ENCODE peak calls at places on chromosomes 2 and 18, in nine cellular contexts. G is IMR-90, A is ovary, B is A549, Y is right lobe of liver, T is body of pancreas, X is spleen, N is HCT116, V is tibial nerve. K is an unnamed sample.

GRCh38 chr2:234564719-234565118 is 67.8 kb upstream of the ARL4C start:
- DNase-seq in X (no peak), N (no peak), Y (no peak), T (no peak), A (no peak), G (peak), B (no peak), V (no peak), K (no peak)

GRCh38 chr18:59861009-59861408 is 38.8 kb upstream of the PMAIP1 start:
- DNase-seq in V (no peak), X (no peak), B (no peak), N (no peak), Y (no peak), A (no peak), T (no peak), G (peak), K (no peak)

GRCh38 chr2:240183370-240184197 is 43.1 kb upstream of the OTOS start:
- DNase-seq in B (no peak), T (no peak), N (no peak), A (peak), Y (peak), G (no peak), V (no peak), X (peak), K (no peak)

GRCh38 chr18:56545539-56545938 is 92.9 kb downstream of the TXNL1 start:
- DNase-seq in T (no peak), N (no peak), X (no peak), B (no peak), V (no peak), Y (no peak), A (no peak), G (no peak), K (no peak)

GRCh38 chr2:3598197-3598910 is 3.4 kb downstream of the COLEC11 start:
- DNase-seq in B (no peak), Y (no peak), X (no peak), T (no peak), N (no peak), A (no peak), G (no peak), V (no peak), K (no peak)

GRCh38 chr2:237662671-237663093 is 35.3 kb downstream of the LRRFIP1 start:
- DNase-seq in N (peak), B (no peak), X (peak), T (peak), Y (peak), A (peak), V (peak), G (peak), K (peak)

GRCh38 chr2:235665656-235666239 is 171.9 kb downstream of the AGAP1 start:
- DNase-seq in A (peak), Y (no peak), G (peak), T (no peak), V (no peak), B (no peak), X (no peak), N (no peak), K (peak)

GRCh38 chr2:231565915-231566594 is 26.6 kb upstream of the TEX44 start:
- DNase-seq in X (peak), A (no peak), V (no peak), Y (no peak), N (no peak), G (no peak), T (no peak), B (no peak), K (no peak)

GRCh38 chr2:6982934-6983589 is 65.8 kb downstream of the RNF144A start:
- DNase-seq in X (no peak), Y (no peak), A (no peak), V (no peak), T (no peak), G (no peak), B (no peak), N (no peak), K (no peak)

GRCh38 chr2:7588295-7588694 is 671.1 kb downstream of the RNF144A start:
- DNase-seq in V (no peak), B (no peak), A (no peak), N (no peak), T (no peak), Y (no peak), X (no peak), G (no peak), K (no peak)

GRCh38 chr2:108965540-108966299 is 23.3 kb downstream of the EDAR start:
- DNase-seq in V (no peak), A (no peak), Y (no peak), G (no peak), N (no peak), T (no peak), X (no peak), B (no peak), K (no peak)

GRCh38 chr2:176188969-176189665 is 649 bp downstream of the HOXD1 start:
- DNase-seq in A (peak), T (peak), G (no peak), N (no peak), B (no peak), V (no peak), Y (no peak), X (no peak), K (no peak)

GRCh38 chr2:191713837-191714236 is 35.9 kb downstream of the NABP1 start:
- DNase-seq in A (no peak), B (no peak), Y (no peak), T (no peak), X (no peak), V (no peak), G (no peak), N (peak), K (no peak)

GRCh38 chr18:51739044-51739666 is 541.7 kb upstream of the MEX3C start:
- DNase-seq in A (no peak), T (no peak), Y (no peak), V (no peak), G (no peak), X (no peak), B (no peak), N (no peak), K (no peak)

GRCh38 chr18:29378739-29379138 is 1201.8 kb upstream of the CDH2 start:
- DNase-seq in V (no peak), X (no peak), G (no peak), A (no peak), N (no peak), T (no peak), B (no peak), Y (no peak), K (no peak)

GRCh38 chr2:235613671-235614070 is 119.8 kb downstream of the AGAP1 start:
- DNase-seq in V (no peak), X (no peak), N (no peak), B (no peak), G (no peak), Y (no peak), A (no peak), T (no peak), K (no peak)

GRCh38 chr2:67777836-67778429 is 284.9 kb downstream of the C1D start:
- DNase-seq in X (no peak), N (no peak), B (no peak), V (no peak), G (no peak), A (no peak), Y (no peak), T (no peak), K (no peak)

GRCh38 chr2:55338268-55338667 is 69.2 kb upstream of the MTIF2 start:
- DNase-seq in Y (no peak), V (no peak), X (no peak), T (no peak), A (no peak), N (no peak), G (peak), B (no peak), K (no peak)

GRCh38 chr2:101751875-101752619 is 54.5 kb downstream of the MAP4K4 start:
- DNase-seq in V (no peak), Y (no peak), T (no peak), A (no peak), G (no peak), X (no peak), B (no peak), N (no peak), K (no peak)
- H3K27ac ChIP-seq in V (peak), Y (peak), T (no peak), A (no peak), G (no peak), X (peak), B (peak), N (no peak), K (no peak)

GRCh38 chr2:111897924-111898702 is at the start of gene MERTK:
- DNase-seq in T (peak), V (peak), N (peak), A (peak), B (peak), X (peak), Y (peak), G (peak), K (peak)
- TF ChIP-seq POLR2A in T (peak), V (peak), N (peak), A (peak), B (peak), X (peak), Y (peak), G (no peak), K (peak)

GRCh38 chr18:8776544-8776943 is 71.2 kb downstream of the MTCL1 start:
- DNase-seq in G (no peak), A (no peak), X (no peak), B (no peak), T (no peak), N (no peak), V (no peak), Y (no peak), K (no peak)

GRCh38 chr18:8778386-8778785 is 73.0 kb downstream of the MTCL1 start:
- DNase-seq in N (no peak), G (no peak), T (no peak), B (no peak), V (no peak), Y (no peak), A (no peak), X (no peak), K (no peak)

GRCh38 chr18:8778824-8779223 is 73.5 kb downstream of the MTCL1 start:
- DNase-seq in V (no peak), G (no peak), Y (no peak), B (no peak), T (no peak), A (no peak), N (no peak), X (no peak), K (no peak)

GRCh38 chr18:8779251-8779650 is 73.9 kb downstream of the MTCL1 start:
- DNase-seq in T (no peak), V (no peak), Y (no peak), N (no peak), G (no peak), B (no peak), A (no peak), X (no peak), K (no peak)

GRCh38 chr18:8777846-8778245 is 72.5 kb downstream of the MTCL1 start:
- DNase-seq in B (no peak), G (no peak), V (no peak), A (no peak), N (no peak), X (no peak), T (no peak), Y (no peak), K (no peak)
- H3K27ac ChIP-seq in B (peak), G (no peak), V (no peak), A (no peak), N (no peak), X (no peak), T (no peak), Y (no peak), K (no peak)

DNA sequence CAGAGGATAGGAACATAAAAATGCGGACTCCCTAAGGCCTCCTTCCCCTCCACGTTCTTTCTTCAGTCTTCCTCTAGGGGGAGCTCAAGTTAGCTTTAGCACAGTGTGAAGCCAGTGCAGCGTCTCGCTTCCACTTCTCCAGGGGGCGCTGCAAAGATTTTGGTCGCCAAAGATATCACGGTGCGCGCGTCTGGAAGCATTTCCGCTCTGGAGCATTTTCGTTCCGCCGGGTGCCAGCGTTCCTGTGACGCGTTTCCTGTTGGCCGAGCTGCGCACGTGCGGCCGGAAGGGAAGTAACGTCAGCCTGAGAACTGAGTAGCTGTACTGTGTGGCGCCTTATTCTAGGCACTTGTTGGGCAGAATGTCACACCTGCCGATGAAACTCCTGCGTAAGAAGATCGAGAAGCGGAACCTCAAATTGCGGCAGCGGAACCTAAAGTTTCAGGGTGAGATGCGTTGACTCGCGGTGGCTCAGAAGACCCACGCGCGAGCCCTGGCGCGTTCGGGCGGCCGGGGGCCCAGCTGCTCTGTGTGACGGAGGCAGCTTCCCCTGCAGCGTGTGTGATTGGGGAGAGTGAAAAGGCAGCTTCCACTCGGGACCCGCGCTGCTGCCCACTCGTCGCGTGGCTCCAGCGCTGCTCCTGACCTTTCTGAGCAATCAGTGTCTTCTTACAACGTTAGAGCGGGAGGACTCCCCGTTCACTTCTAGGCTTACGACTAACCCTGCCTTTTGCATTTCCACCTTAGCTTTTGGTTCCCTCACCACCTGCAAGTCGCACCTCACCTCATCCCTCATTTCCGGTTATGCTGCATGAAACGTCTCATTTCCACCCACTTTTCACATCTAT is at the start of gene DDX18:
- DNase-seq in N (peak), Y (peak), X (peak), V (peak), A (peak), B (peak), T (peak), G (peak), K (peak)
- TF ChIP-seq POLR2A in N (peak), Y (peak), X (no peak), V (peak), A (peak), B (peak), T (peak), G (peak), K (peak)

GRCh38 chr2:12430036-12430795 is 286.5 kb upstream of the TRIB2 start:
- DNase-seq in G (peak), T (no peak), Y (no peak), N (no peak), X (no peak), A (no peak), V (no peak), B (no peak), K (no peak)

GRCh38 chr2:12434609-12435008 is 282.1 kb upstream of the TRIB2 start:
- DNase-seq in N (no peak), G (no peak), T (no peak), B (no peak), X (no peak), V (no peak), Y (no peak), A (no peak), K (no peak)

GRCh38 chr2:12436483-12436882 is 280.3 kb upstream of the TRIB2 start:
- DNase-seq in V (no peak), B (no peak), G (peak), T (no peak), Y (no peak), A (no peak), X (no peak), N (no peak), K (no peak)

GRCh38 chr2:12432985-12433640 is 283.6 kb upstream of the TRIB2 start:
- DNase-seq in A (no peak), G (peak), X (no peak), Y (no peak), V (no peak), T (no peak), N (no peak), B (no peak), K (no peak)

DNA sequence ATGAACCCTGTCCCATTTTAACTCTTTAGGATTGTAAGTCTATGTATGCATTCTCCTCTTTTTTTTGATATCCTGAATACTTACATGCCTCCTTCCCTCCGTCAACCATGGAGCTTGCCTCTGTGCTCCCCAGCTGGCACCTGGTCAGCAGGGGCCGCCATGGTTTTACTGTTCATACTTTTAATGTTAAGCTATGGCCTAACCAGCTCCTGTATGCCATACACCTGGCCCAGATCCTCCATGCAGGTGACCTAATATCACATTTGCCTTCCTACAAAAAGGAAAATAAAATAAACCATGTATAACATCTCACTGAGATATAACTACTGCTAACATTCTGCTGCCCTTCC is 283.1 kb upstream of the TRIB2 start:
- DNase-seq in Y (no peak), T (peak), V (no peak), N (no peak), G (no peak), X (no peak), A (no peak), B (no peak), K (no peak)
- H3K27ac ChIP-seq in Y (no peak), T (no peak), V (no peak), N (no peak), G (no peak), X (no peak), A (no peak), B (no peak), K (peak)

DNA sequence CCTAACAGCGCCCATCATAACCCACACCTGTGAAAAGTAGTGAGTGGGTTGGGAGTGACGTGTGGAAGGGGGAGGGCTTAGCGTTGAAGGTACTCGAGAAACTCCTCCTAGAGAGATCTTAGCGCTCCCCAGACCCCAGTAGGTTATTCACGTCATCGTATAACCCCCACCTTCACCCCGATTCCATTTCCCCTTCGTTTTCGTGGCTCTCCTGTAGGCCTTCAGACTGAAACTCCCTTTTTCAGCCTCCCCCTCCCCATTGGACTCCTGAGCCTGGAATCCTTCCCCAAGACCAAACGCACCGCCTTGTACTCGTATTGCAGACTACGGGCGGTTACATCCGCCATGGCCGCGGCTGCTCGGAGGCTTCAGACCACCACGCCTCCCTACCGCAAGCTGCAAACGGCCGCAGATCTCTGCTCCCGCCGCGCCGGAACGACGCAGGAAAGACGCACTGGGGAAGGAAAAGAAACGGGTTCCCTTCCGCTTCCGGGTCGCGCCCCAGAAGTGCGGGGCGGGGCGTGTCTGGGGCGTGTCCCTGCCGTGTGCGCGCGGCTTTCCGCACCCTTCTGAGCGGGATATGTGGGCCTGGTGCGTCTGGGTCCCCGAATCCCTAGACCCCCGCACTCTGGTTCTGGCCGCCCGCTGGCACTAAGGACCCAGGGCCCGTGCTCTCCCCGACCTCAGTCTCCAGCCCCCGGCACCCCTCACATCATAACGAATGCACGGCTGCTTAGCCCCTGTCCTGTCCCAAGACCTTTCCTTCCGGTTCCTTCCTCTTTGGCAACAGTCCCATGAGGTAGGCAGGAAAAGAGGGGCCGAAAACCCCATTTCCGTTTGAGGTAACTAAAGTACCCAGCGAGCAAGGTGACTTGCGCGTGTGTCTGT is at the start of gene SNRNP200:
- DNase-seq in Y (peak), X (peak), G (peak), T (peak), N (peak), B (peak), A (peak), V (peak), K (peak)
- TF ChIP-seq POLR2A in Y (peak), X (peak), G (peak), T (peak), N (peak), B (peak), A (peak), V (peak), K (peak)

DNA sequence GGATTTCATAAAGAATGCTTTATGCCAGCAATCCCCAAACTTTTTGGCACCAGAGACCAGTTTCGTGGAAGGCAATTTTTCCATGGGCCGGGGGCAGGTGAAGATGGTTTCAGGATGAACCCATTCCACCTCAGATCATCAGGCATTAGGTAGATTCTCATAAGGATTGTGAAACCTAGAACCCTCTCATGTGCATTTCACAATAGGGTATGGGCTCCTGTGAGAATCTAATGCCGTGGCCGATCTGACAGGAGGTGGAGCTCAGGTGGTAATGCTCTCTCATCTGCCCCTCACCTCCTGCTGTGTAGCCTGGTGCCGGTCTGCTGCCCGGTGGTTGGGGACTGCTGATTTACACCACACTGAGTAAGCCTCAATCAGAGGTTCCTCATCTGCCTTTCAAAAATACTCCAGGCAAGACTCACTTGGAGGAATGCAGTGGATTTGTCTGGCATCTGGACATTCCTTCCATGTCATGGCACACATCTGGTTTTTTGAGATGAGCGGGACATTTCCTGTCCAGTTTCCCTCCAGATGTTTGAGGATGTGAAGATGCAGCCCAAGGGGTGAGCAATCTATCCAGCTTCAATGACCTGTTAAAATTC is 185.8 kb downstream of the VAPA start:
- DNase-seq in N (no peak), V (no peak), B (no peak), Y (no peak), A (no peak), G (peak), T (no peak), X (no peak), K (no peak)
- H3K27ac ChIP-seq in N (no peak), V (no peak), B (no peak), Y (no peak), A (no peak), G (no peak), T (no peak), X (no peak), K (no peak)

DNA sequence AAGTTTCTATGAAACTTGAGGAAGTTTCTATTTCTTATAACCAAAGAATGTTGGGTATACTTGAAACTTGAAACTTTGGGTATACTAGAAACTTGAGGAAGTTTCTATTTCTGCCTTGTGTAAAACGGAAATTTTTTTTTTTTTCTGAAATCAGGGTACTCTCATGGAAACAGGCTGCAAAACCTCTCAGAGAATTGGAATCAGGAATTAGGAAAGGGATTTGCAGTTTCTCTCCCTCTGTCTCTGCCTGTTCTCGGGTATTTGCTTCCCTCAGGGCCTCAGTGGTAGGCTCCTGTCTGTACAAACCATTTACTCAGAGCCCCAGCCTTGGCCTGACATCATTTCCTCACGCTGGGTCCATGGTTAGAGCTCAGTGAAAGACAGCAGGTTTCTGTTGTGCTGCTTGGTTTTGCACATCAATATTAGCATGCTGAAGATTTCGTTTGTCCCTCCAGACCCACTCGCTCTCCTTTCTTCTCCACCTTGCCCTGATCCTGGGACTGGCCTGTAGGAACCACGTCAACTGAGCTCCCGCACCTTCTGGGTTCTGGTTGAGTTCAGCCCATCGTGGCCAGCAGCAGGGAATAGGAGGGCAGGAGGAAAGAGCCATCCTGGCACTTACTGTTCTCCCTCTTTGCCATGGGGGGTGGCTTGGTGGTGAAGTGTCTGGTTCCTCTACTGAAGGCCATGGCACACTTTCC is 106.4 kb downstream of the POLR1A start:
- DNase-seq in A (no peak), B (no peak), X (peak), V (no peak), G (peak), Y (no peak), N (no peak), T (no peak), K (peak)
- TF ChIP-seq POLR2A in A (no peak), B (no peak), X (no peak), V (no peak), G (no peak), Y (no peak), N (no peak), T (no peak), K (no peak)